ENCODE peak calls at places on chromosome 12, in four cellular contexts. P, N, S and U are unnamed samples. For H3K36me3 and H3K4me1, the result is how much of the 10 kb centered on the place peaks cover.

GRCh38 chr12:87112946-87113345 is 856.8 kb upstream of the MGAT4C start:
- DNase-seq in P (no peak), N (no peak), S (no peak), U (no peak)

GRCh38 chr12:30754383-30754749 is 385 bp downstream of the CAPRIN2 start:
- DNase-seq in P (no peak), N (no peak), S (no peak), U (no peak)

GRCh38 chr12:11707535-11707934 is 58.1 kb downstream of the ETV6 start:
- DNase-seq in P (peak), N (peak), S (peak), U (no peak)

GRCh38 chr12:131098178-131098981 is 144.7 kb downstream of the ADGRD1 start:
- DNase-seq in P (no peak), N (no peak), S (peak), U (no peak)

GRCh38 chr12:54390668-54391551 is 6.4 kb upstream of the ZNF385A start:
- DNase-seq in P (peak), N (peak), S (peak), U (peak)

GRCh38 chr12:108840605-108841328 is 16.6 kb downstream of the SSH1 start:
- DNase-seq in P (no peak), N (no peak), S (no peak), U (no peak)

GRCh38 chr12:25756974-25757665 is 201.4 kb upstream of the RASSF8 start:
- DNase-seq in P (peak), N (no peak), S (no peak), U (no peak)

GRCh38 chr12:67816269-67816668 is 167.7 kb downstream of the DYRK2 start:
- DNase-seq in P (no peak), N (no peak), S (no peak), U (no peak)

GRCh38 chr12:42094277-42094676 is 50.4 kb downstream of the GXYLT1 start:
- DNase-seq in P (no peak), N (no peak), S (peak), U (peak)

GRCh38 chr12:95859344-95859816 is 628 bp downstream of the SNRPF start:
- DNase-seq in P (peak), N (peak), S (no peak), U (no peak)

GRCh38 chr12:50387972-50388478 is 8.4 kb downstream of the FAM186A start:
- DNase-seq in P (no peak), N (no peak), S (no peak), U (no peak)

GRCh38 chr12:2752676-2753371 is 41.9 kb upstream of the FKBP4 start:
- DNase-seq in P (peak), N (peak), S (peak), U (peak)

GRCh38 chr12:112190626-112191025 is 65.3 kb downstream of the TRAFD1 start:
- DNase-seq in P (no peak), N (no peak), S (no peak), U (no peak)

GRCh38 chr12:105272814-105273416 is 36.9 kb upstream of the APPL2 start:
- DNase-seq in P (no peak), N (no peak), S (no peak), U (no peak)

GRCh38 chr12:64731683-64732082 is 27.5 kb downstream of the GNS start:
- DNase-seq in P (no peak), N (no peak), S (no peak), U (no peak)

GRCh38 chr12:44697489-44697888 is 178.6 kb downstream of the NELL2 start:
- DNase-seq in P (no peak), N (no peak), S (no peak), U (no peak)

GRCh38 chr12:47123730-47124129 is 44.0 kb upstream of the AMIGO2 start:
- DNase-seq in P (no peak), N (no peak), S (no peak), U (no peak)

GRCh38 chr12:3247596-3248270 is 170.6 kb downstream of the TSPAN9 start:
- DNase-seq in P (no peak), N (peak), S (peak), U (no peak)

GRCh38 chr12:80175307-80175930 is 76.1 kb downstream of the OTOGL start:
- DNase-seq in P (no peak), N (no peak), S (no peak), U (no peak)

GRCh38 chr12:82144505-82144904 is 213.7 kb downstream of the CCDC59 start:
- DNase-seq in P (no peak), N (no peak), S (no peak), U (no peak)

GRCh38 chr12:126858586-126858985 is 1408.4 kb upstream of the TMEM132C start:
- DNase-seq in P (no peak), N (no peak), S (no peak), U (no peak)

GRCh38 chr12:124524231-124524925 is 43.0 kb downstream of the NCOR2 start:
- DNase-seq in P (no peak), N (no peak), S (no peak), U (no peak)

GRCh38 chr12:113818833-113819232 is 147.3 kb downstream of the RBM19 start:
- DNase-seq in P (peak), N (no peak), S (peak), U (no peak)

GRCh38 chr12:52041695-52042123 is 9.5 kb upstream of the NR4A1 start:
- DNase-seq in P (peak), N (no peak), S (peak), U (peak)
- H3K36me3 ChIP-seq in P (under half), N (under half), S (under half), U (under half)

DNA sequence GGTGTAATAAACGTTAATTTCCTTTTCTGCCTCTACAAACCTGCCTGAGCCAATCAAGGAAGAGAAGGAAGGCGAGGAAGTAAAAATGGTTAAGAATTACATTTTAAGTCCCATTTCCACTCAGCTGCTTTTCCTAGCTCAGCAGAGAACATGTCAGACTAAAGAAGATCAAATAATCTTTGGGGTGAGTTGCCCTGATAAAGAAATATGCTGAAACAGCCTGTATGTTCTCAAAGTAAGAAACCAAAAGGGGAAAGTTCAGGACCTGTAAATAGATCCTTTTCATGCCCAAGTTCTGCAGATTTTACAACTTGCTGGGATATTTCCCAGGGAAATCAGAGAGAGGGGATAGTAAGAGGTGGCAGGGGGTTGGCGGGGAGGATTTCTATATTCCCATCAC is 55.5 kb downstream of the PHLDA1 start:
- DNase-seq in P (no peak), N (no peak), S (no peak), U (no peak)
- H3K4me1 ChIP-seq in P (under half), N (under half), S (under half), U (under half)

GRCh38 chr12:107317751-107318553 is 224.6 kb upstream of the CRY1 start:
- DNase-seq in P (peak), N (peak), S (peak), U (peak)
- H3K4me3 ChIP-seq in P (peak), N (peak), S (peak), U (peak)

GRCh38 chr12:65839027-65839426 is 14.7 kb downstream of the HMGA2 start:
- DNase-seq in P (no peak), N (no peak), S (no peak), U (no peak)
- H3K36me3 ChIP-seq in P (under half), N (half or more), S (under half), U (under half)

GRCh38 chr12:52608161-52608560 is 6.9 kb upstream of the KRT72 start:
- DNase-seq in P (no peak), N (no peak), S (no peak), U (no peak)
- H3K4me1 ChIP-seq in P (under half), N (under half), S (under half), U (half or more)

DNA sequence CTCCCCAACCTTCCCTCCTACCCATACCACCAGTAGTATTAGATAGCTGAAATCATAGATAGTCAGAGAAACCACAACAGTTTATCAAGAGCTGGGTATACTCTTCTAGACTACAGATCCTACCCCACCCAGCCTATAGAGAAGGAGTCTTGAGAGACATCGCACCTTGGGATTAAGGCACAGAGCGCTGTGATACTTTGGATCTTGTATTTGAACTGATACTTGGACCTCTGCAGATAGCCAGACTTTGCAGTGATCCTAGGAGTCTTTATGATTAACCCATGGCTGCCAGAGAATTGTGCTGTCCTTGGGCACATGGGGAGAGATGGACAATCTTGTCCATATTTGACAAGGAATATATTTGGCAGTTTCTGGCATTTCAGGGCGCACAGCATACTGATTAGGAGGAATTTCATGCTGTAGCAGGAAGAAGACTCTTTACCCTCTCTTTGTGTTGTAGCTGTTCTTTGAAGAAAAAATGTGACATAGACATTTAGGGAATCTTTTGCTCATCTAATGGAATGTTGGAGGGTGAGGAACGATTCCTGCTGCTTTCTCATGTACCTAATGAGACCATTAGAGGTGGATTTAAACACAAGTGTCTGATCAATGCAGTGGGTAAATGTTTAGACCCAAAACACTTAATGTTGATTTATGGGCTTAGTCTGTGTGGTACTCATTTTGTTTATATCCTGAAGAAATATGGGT is 1.0 kb downstream of the RBMS2 start:
- DNase-seq in P (peak), N (peak), S (no peak), U (no peak)
- H3K4me3 ChIP-seq in P (peak), N (peak), S (peak), U (no peak)

GRCh38 chr12:6120796-6121473 is 3.5 kb downstream of the VWF start:
- DNase-seq in P (no peak), N (no peak), S (no peak), U (no peak)
- H3K36me3 ChIP-seq in P (under half), N (under half), S (under half), U (under half)

GRCh38 chr12:19323768-19324167 is 115.5 kb upstream of the AEBP2 start:
- DNase-seq in P (no peak), N (no peak), S (no peak), U (no peak)

GRCh38 chr12:19316420-19316819 is 122.9 kb upstream of the AEBP2 start:
- DNase-seq in P (no peak), N (no peak), S (no peak), U (no peak)

GRCh38 chr12:19322376-19322775 is 116.9 kb upstream of the AEBP2 start:
- DNase-seq in P (no peak), N (no peak), S (no peak), U (no peak)
- H3K4me1 ChIP-seq in P (under half), N (under half), S (under half), U (under half)

GRCh38 chr12:93089805-93090569 is 160.9 kb upstream of the EEA1 start:
- DNase-seq in P (no peak), N (no peak), S (no peak), U (no peak)

GRCh38 chr12:93092559-93092945 is 163.5 kb upstream of the EEA1 start:
- DNase-seq in P (no peak), N (no peak), S (no peak), U (no peak)

GRCh38 chr12:93091851-93092558 is 162.9 kb upstream of the EEA1 start:
- DNase-seq in P (no peak), N (no peak), S (no peak), U (no peak)

GRCh38 chr12:93093243-93093642 is 164.1 kb upstream of the EEA1 start:
- DNase-seq in P (no peak), N (no peak), S (no peak), U (no peak)

DNA sequence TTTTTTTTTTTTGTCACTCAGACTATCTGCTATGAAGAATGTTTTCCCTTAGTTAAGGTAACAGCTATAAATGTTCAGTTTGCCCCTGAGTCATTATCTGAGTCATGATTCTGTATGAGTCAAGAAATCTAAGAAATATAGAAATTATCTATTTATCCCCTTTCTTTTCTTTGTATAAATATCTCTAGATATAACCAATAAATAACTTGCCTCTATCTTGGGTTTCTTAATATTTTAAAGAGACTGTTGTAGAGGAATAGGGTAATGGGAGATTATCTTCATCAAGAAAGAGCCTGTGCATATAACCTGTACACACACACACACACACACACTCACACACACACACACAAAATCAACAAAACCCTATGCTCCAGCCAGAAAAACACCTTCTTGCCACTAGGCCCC is 161.7 kb upstream of the EEA1 start:
- DNase-seq in P (no peak), N (no peak), S (no peak), U (no peak)
- H3K4me3 ChIP-seq in P (no peak), N (no peak), S (no peak), U (no peak)

GRCh38 chr12:122519418-122519817 is 7.3 kb downstream of the RSRC2 start:
- DNase-seq in P (no peak), N (no peak), S (no peak), U (no peak)
- H3K36me3 ChIP-seq in P (half or more), N (half or more), S (half or more), U (half or more)